ENCODE peak calls at places on chromosomes 6 and 20, in nine cellular contexts. B is adrenal gland; Z is fibroblast of pulmonary artery; T is CD8-positive, alpha-beta T cell; K is astrocyte of the spinal cord; D is BE2C; O is spleen; C is B cell; R is heart right ventricle. W is an unnamed sample.

GRCh38 chr6:146103416-146104072 is 74.7 kb downstream of the GRM1 start:
- DNase-seq in Z (no peak), C (no peak), R (no peak), K (no peak), T (no peak), B (no peak), O (no peak), D (no peak), W (no peak)

GRCh38 chr6:13272131-13273046 is 55.9 kb downstream of the TBC1D7 start:
- DNase-seq in O (peak), K (no peak), D (no peak), R (peak), B (peak), T (no peak), C (peak), Z (no peak), W (no peak)

GRCh38 chr6:145141609-145142008 is 593.7 kb downstream of the EPM2A start:
- DNase-seq in K (no peak), Z (no peak), C (no peak), T (no peak), B (no peak), O (no peak), D (no peak), R (no peak), W (no peak)

GRCh38 chr6:157236040-157236725 is 87.1 kb downstream of the TMEM242 start:
- DNase-seq in D (no peak), K (no peak), R (no peak), O (peak), T (no peak), C (peak), B (no peak), Z (no peak), W (peak)

GRCh38 chr6:82954937-82955577 is 110.6 kb downstream of the UBE3D start:
- DNase-seq in D (no peak), B (no peak), C (no peak), R (no peak), O (no peak), Z (peak), T (no peak), K (peak), W (no peak)

GRCh38 chr6:137659871-137660270 is 165.7 kb upstream of the OLIG3 start:
- DNase-seq in B (no peak), T (no peak), K (no peak), C (no peak), O (no peak), Z (no peak), R (no peak), D (no peak), W (no peak)

GRCh38 chr20:4065405-4065841 is 50.1 kb upstream of the RNF24 start:
- DNase-seq in T (no peak), Z (peak), C (no peak), D (no peak), K (no peak), O (no peak), R (no peak), B (no peak), W (no peak)

GRCh38 chr20:36093025-36093803 is 61.3 kb upstream of the EPB41L1 start:
- DNase-seq in K (no peak), D (peak), Z (peak), B (peak), T (peak), O (peak), R (peak), C (peak), W (peak)

GRCh38 chr6:7787137-7787575 is 61.3 kb downstream of the BMP6 start:
- DNase-seq in R (peak), O (no peak), C (no peak), D (no peak), Z (peak), K (peak), B (peak), T (no peak), W (no peak)

GRCh38 chr6:78614961-78615360 is 252.4 kb upstream of the IRAK1BP1 start:
- DNase-seq in C (no peak), Z (no peak), D (no peak), B (no peak), K (no peak), T (no peak), O (no peak), R (no peak), W (no peak)

GRCh38 chr6:88166493-88166900 is 350 bp upstream of the CNR1 start:
- DNase-seq in T (no peak), Z (no peak), C (peak), K (no peak), B (no peak), O (peak), R (no peak), D (no peak), W (peak)

GRCh38 chr6:5471044-5471443 is 209.7 kb downstream of the FARS2 start:
- DNase-seq in T (peak), D (peak), R (peak), B (peak), C (peak), Z (peak), K (peak), O (peak), W (peak)

GRCh38 chr6:34115396-34116314 is 30.2 kb downstream of the GRM4 start:
- DNase-seq in Z (peak), D (no peak), K (peak), B (peak), R (peak), T (no peak), O (no peak), C (peak), W (no peak)

GRCh38 chr6:11730645-11731044 is 48.0 kb downstream of the ADTRP start:
- DNase-seq in T (no peak), D (no peak), K (no peak), O (no peak), C (peak), R (no peak), B (no peak), Z (no peak), W (no peak)

GRCh38 chr6:33427585-33428218 is 7.8 kb downstream of the SYNGAP1 start:
- DNase-seq in B (peak), Z (no peak), D (peak), C (peak), R (peak), O (peak), K (no peak), T (peak), W (peak)

DNA sequence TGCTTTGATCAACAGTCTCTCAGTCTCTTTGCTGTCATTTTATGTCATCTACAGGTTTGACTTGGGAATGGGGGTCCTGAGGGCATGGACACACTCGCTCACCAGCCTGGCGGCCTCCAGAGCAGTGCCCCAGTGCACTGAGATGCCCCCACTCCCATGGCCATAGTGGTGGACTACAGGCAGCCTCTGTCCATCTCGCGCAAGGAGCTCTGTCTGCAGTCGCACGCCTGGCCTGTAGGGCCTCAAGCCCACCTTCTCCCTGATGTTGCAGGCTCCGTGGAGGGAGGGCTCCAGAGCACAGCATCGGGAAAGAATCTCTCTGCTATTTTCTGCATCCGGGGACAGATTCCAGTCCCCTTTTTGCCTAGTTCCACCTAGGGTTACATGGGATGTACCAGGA is 22.6 kb downstream of the DDO start:
- DNase-seq in D (no peak), K (no peak), B (no peak), Z (no peak), R (no peak), O (no peak), C (no peak), T (no peak), W (no peak)
- TF ChIP-seq CTCF in D (peak), K (no peak), B (no peak), Z (no peak), R (no peak), O (no peak), C (no peak), T (no peak), W (no peak)

GRCh38 chr6:4384638-4385036 is 249.3 kb upstream of the ECI2 start:
- DNase-seq in D (no peak), R (no peak), C (no peak), K (no peak), T (no peak), Z (no peak), B (no peak), O (no peak), W (no peak)

GRCh38 chr6:4383910-4384637 is 248.7 kb upstream of the ECI2 start:
- DNase-seq in B (no peak), O (no peak), Z (no peak), C (no peak), R (no peak), D (no peak), K (no peak), T (no peak), W (no peak)

GRCh38 chr6:4380881-4381281 is 245.5 kb upstream of the ECI2 start:
- DNase-seq in K (no peak), B (no peak), C (no peak), R (no peak), T (no peak), D (no peak), Z (peak), O (no peak), W (no peak)

GRCh38 chr6:4381379-4381778 is 246.0 kb upstream of the ECI2 start:
- DNase-seq in D (no peak), Z (peak), C (no peak), K (no peak), R (peak), B (peak), O (no peak), T (no peak), W (no peak)

GRCh38 chr6:4382362-4382853 is 247.0 kb upstream of the ECI2 start:
- DNase-seq in T (no peak), O (no peak), B (no peak), K (no peak), Z (no peak), R (no peak), D (no peak), C (no peak), W (no peak)
- TF ChIP-seq CTCF in T (no peak), O (no peak), B (no peak), K (no peak), Z (no peak), R (no peak), D (no peak), C (no peak), W (no peak)

GRCh38 chr6:45836438-45836824 is 179.2 kb downstream of the CLIC5 start:
- DNase-seq in D (no peak), O (no peak), R (no peak), C (no peak), T (no peak), K (no peak), B (no peak), Z (no peak), W (no peak)

GRCh38 chr6:45838486-45838885 is 177.2 kb downstream of the CLIC5 start:
- DNase-seq in T (no peak), O (no peak), Z (no peak), R (no peak), B (no peak), K (no peak), C (no peak), D (no peak), W (no peak)

GRCh38 chr6:45836984-45837383 is 178.7 kb downstream of the CLIC5 start:
- DNase-seq in D (no peak), K (no peak), C (no peak), R (no peak), B (no peak), Z (no peak), T (no peak), O (no peak), W (no peak)

GRCh38 chr6:45837541-45838200 is 178.0 kb downstream of the CLIC5 start:
- DNase-seq in B (no peak), C (no peak), R (no peak), T (no peak), Z (no peak), K (no peak), D (no peak), O (no peak), W (no peak)

GRCh38 chr6:45835725-45836437 is 179.8 kb downstream of the CLIC5 start:
- DNase-seq in Z (no peak), D (no peak), T (no peak), K (no peak), R (no peak), O (no peak), C (no peak), B (no peak), W (no peak)
- TF ChIP-seq CTCF in Z (no peak), D (no peak), T (no peak), K (no peak), R (no peak), O (no peak), C (no peak), B (no peak), W (no peak)

GRCh38 chr20:20864346-20865096 is 152.1 kb upstream of the RALGAPA2 start:
- DNase-seq in K (no peak), D (no peak), T (no peak), R (no peak), O (no peak), B (no peak), Z (no peak), C (no peak), W (no peak)
- TF ChIP-seq CTCF in K (no peak), D (peak), T (no peak), R (no peak), O (no peak), B (peak), Z (no peak), C (no peak), W (peak)

DNA sequence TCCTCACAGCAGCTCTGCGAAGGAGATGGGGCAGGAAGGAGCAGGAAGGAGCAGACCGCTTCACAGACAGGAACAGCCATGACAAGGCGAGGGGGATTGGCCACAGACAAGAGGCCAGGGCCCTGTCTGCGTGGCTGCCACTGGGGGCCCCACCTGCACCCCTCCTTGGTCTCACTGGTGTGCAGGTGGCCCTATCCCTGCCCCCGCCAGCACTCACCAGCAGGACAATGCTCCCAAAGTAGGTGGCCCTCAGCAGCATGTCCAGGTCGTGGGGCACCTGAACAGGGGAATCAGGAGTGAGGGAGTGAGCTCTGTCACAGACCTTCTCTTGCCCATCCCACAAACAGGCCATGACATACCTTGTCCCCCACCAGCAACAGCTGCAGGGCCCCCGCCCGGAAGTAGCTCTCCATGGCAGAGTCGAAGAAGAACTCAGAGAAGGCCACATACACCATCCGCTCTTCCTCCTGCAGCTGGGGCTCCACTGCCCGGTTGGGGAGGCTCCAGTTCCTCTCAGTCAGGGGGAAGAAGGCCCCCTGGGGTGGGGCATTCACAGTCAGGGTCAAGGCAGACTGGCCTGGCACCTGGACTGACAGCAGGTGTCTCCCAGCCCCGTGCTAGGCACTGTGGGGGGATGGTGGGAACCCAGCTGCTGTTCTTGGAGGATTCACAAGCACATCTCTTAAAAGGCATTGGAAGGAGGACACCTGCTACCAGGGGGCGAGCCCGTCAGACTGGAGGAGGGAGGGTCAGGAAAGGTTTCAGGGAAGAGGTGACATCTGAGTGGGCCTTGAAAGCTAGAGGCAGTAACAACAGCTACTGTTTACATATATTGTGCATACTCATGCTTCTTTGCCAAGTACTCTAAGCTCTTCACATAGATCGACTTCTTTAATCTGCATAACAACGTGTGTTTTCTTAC is 7.1 kb downstream of the PLTP start:
- DNase-seq in R (no peak), K (no peak), Z (no peak), C (no peak), D (no peak), O (no peak), T (no peak), B (no peak), W (no peak)
- TF ChIP-seq CTCF in R (no peak), K (no peak), Z (no peak), C (no peak), D (no peak), O (no peak), T (no peak), B (no peak), W (no peak)

W was measured in glutamatergic neuron.